ENCODE peak calls at places on chromosomes 7 and 10, in five cellular contexts. P is sigmoid colon, I is heart right ventricle, A is OCI-LY7, U is fibroblast of lung. H is an unnamed sample. For H3K4me1 and H3K36me3, the result is how much of the 10 kb centered on the place peaks cover.

GRCh38 chr7:43700059-43700501 is 29.2 kb downstream of the COA1 start:
- DNase-seq in P (no peak), I (no peak), A (peak), U (peak), H (peak)

GRCh38 chr7:43869898-43870240 is 552 bp upstream of the MRPS24 start:
- DNase-seq in U (peak), I (no peak), P (peak), A (no peak), H (no peak)

GRCh38 chr10:100265821-100266485 is 1.5 kb downstream of the CWF19L1 start:
- DNase-seq in I (no peak), P (no peak), A (peak), U (peak), H (no peak)

GRCh38 chr10:132524443-132525285 is 12.9 kb upstream of the INPP5A start:
- DNase-seq in I (peak), P (peak), A (no peak), U (no peak), H (no peak)

GRCh38 chr10:85648279-85648754 is 718.3 kb downstream of the GRID1 start:
- DNase-seq in A (no peak), U (no peak), P (no peak), I (no peak), H (no peak)

GRCh38 chr7:130272456-130273080 is 5.9 kb downstream of the CPA2 start:
- DNase-seq in A (no peak), I (no peak), U (no peak), P (no peak), H (no peak)

GRCh38 chr7:148856035-148856881 is 27.8 kb downstream of the EZH2 start:
- DNase-seq in P (no peak), A (peak), I (no peak), U (peak), H (peak)

GRCh38 chr10:21499910-21500577 is 25.4 kb downstream of the SKIDA1 start:
- DNase-seq in U (peak), A (no peak), I (no peak), P (no peak), H (no peak)

GRCh38 chr7:90766814-90767564 is 170.9 kb downstream of the CDK14 start:
- DNase-seq in I (peak), A (no peak), P (no peak), U (peak), H (no peak)

GRCh38 chr7:64628192-64628591 is 37.7 kb upstream of the ZNF107 start:
- DNase-seq in P (no peak), A (no peak), U (no peak), I (no peak), H (no peak)

GRCh38 chr7:373818-374705 is 84.1 kb downstream of the FOXL3 start:
- DNase-seq in A (no peak), I (no peak), U (no peak), P (peak), H (peak)

GRCh38 chr10:76089626-76090185 is 658.3 kb downstream of the LRMDA start:
- DNase-seq in A (no peak), P (no peak), U (no peak), I (no peak), H (no peak)

GRCh38 chr7:33076737-33077136 is 14.2 kb upstream of the NT5C3A start:
- DNase-seq in I (no peak), A (no peak), U (no peak), P (no peak), H (no peak)

GRCh38 chr10:31647861-31648260 is 280.8 kb downstream of the ARHGAP12 start:
- DNase-seq in U (no peak), P (no peak), I (no peak), A (no peak), H (no peak)

GRCh38 chr7:87852306-87852705 is 23.9 kb downstream of the SLC25A40 start:
- DNase-seq in I (no peak), A (no peak), P (no peak), U (no peak), H (no peak)

GRCh38 chr7:5773661-5774086 is 7.8 kb downstream of the RNF216 start:
- DNase-seq in P (peak), U (peak), I (no peak), A (no peak), H (no peak)

GRCh38 chr10:86964061-86964846 is 4.0 kb upstream of the ADIRF start:
- DNase-seq in I (no peak), U (no peak), A (no peak), P (peak), H (no peak)

GRCh38 chr7:465710-466400 is 53.8 kb downstream of the PDGFA start:
- DNase-seq in U (no peak), I (no peak), P (peak), A (no peak), H (no peak)

GRCh38 chr7:20310963-20311742 is 19.5 kb upstream of the ITGB8 start:
- DNase-seq in I (no peak), A (peak), U (peak), P (no peak), H (no peak)

GRCh38 chr7:113831509-113831908 is 87.3 kb downstream of the PPP1R3A start:
- DNase-seq in A (no peak), P (no peak), U (peak), I (no peak), H (no peak)

GRCh38 chr10:33273295-33274002 is 61.0 kb downstream of the NRP1 start:
- DNase-seq in A (no peak), I (peak), U (peak), P (peak), H (no peak)

GRCh38 chr7:41855798-41856197 is 152.9 kb upstream of the INHBA start:
- DNase-seq in U (no peak), P (no peak), I (no peak), A (no peak), H (no peak)

GRCh38 chr10:71835671-71836593 is 15.1 kb downstream of the PSAP start:
- DNase-seq in I (peak), U (peak), A (peak), P (peak), H (no peak)

GRCh38 chr7:88337556-88337955 is 30.9 kb upstream of the STEAP4 start:
- DNase-seq in A (no peak), P (no peak), U (peak), I (no peak), H (no peak)

GRCh38 chr7:117155694-117156093 is 167.2 kb downstream of the WNT2 start:
- DNase-seq in I (no peak), P (no peak), U (no peak), A (no peak), H (no peak)

GRCh38 chr7:136183981-136184380 is 206.8 kb upstream of the MTPN start:
- DNase-seq in U (peak), P (no peak), A (no peak), I (no peak), H (no peak)

GRCh38 chr10:79346012-79346340 is 1.3 kb upstream of the PPIF start:
- DNase-seq in U (no peak), I (no peak), P (no peak), A (no peak), H (no peak)

GRCh38 chr7:40437498-40437897 is 302.7 kb downstream of the SUGCT start:
- DNase-seq in A (no peak), U (peak), P (no peak), I (no peak), H (no peak)

GRCh38 chr7:80681272-80681885 is 42.9 kb downstream of the CD36 start:
- DNase-seq in U (peak), A (no peak), P (no peak), I (no peak), H (no peak)

GRCh38 chr10:133274751-133275682 is 1.7 kb downstream of the ADAM8 start:
- DNase-seq in A (peak), I (no peak), P (no peak), U (no peak), H (peak)

GRCh38 chr7:41503438-41503837 is 199.5 kb downstream of the INHBA start:
- DNase-seq in U (peak), I (no peak), A (no peak), P (no peak), H (no peak)

GRCh38 chr7:113698556-113699220 is 220.1 kb downstream of the PPP1R3A start:
- DNase-seq in U (peak), A (peak), P (no peak), I (no peak), H (no peak)

GRCh38 chr7:70458195-70458695 is 673.7 kb upstream of the GALNT17 start:
- DNase-seq in A (peak), U (no peak), I (no peak), P (no peak), H (no peak)

GRCh38 chr7:70457477-70458194 is 674.3 kb upstream of the GALNT17 start:
- DNase-seq in P (no peak), U (no peak), I (no peak), A (peak), H (no peak)

GRCh38 chr7:70459546-70459945 is 672.4 kb upstream of the GALNT17 start:
- DNase-seq in P (no peak), I (no peak), A (no peak), U (no peak), H (no peak)

GRCh38 chr7:70456729-70457128 is 675.2 kb upstream of the GALNT17 start:
- DNase-seq in U (no peak), P (no peak), A (peak), I (no peak), H (no peak)

GRCh38 chr7:70455925-70456324 is 676.0 kb upstream of the GALNT17 start:
- DNase-seq in U (no peak), A (peak), P (no peak), I (no peak), H (no peak)
- H3K4me1 ChIP-seq in U (under half), A (half or more), P (under half), I (under half), H (under half)

GRCh38 chr7:102434039-102434481 is 685 bp downstream of the ORAI2 start:
- DNase-seq in U (no peak), P (no peak), A (peak), I (no peak), H (peak)

GRCh38 chr7:102433319-102434038 is at the start of gene ORAI2:
- DNase-seq in P (peak), I (peak), U (peak), A (peak), H (peak)

GRCh38 chr7:102439963-102440795 is 6.8 kb downstream of the ORAI2 start:
- DNase-seq in P (peak), A (no peak), I (peak), U (peak), H (no peak)

GRCh38 chr7:102432476-102433318 is 678 bp upstream of the ORAI2 start:
- DNase-seq in A (peak), P (no peak), U (no peak), I (no peak), H (peak)

GRCh38 chr7:102436123-102436522 is 2.7 kb downstream of the ORAI2 start:
- DNase-seq in A (no peak), I (no peak), P (no peak), U (no peak), H (no peak)
- H3K36me3 ChIP-seq in A (half or more), I (under half), P (under half), U (under half), H (under half)

GRCh38 chr7:155797262-155798250 is 14.7 kb downstream of the SHH start:
- DNase-seq in I (no peak), A (no peak), P (no peak), U (no peak), H (no peak)

GRCh38 chr7:155795951-155796350 is 16.3 kb downstream of the SHH start:
- DNase-seq in A (no peak), I (no peak), U (no peak), P (no peak), H (no peak)

GRCh38 chr7:155798673-155799439 is 13.4 kb downstream of the SHH start:
- DNase-seq in U (no peak), A (no peak), P (no peak), I (no peak), H (no peak)

GRCh38 chr7:155795401-155795800 is 16.9 kb downstream of the SHH start:
- DNase-seq in P (no peak), A (no peak), I (no peak), U (no peak), H (no peak)

GRCh38 chr7:155796381-155797261 is 15.6 kb downstream of the SHH start:
- DNase-seq in I (peak), U (no peak), P (no peak), A (peak), H (peak)
- H3K27ac ChIP-seq in I (no peak), U (no peak), P (no peak), A (no peak), H (no peak)

DNA sequence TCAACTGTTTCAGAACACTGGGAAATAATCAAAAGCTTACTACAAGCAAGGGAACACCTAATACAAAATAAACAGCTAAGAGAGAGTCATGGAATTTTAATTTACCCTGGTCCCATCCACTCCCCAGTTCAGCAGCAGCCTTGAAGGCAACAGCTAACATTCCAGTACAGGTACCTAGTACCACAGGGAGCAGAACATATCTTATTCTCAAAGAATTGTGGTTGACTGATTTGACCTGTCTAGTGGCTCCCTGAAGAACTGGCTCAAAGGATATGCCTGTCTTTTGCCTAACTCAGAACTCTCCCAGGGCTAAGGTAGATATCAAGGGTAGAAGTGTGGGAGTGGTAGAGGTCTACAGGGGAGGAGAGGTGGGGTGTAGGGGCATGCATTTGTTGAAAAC is 32.3 kb downstream of the SMURF1 start:
- DNase-seq in I (no peak), P (no peak), U (no peak), A (no peak), H (no peak)
- H3K4me1 ChIP-seq in I (under half), P (under half), U (under half), A (under half), H (under half)

DNA sequence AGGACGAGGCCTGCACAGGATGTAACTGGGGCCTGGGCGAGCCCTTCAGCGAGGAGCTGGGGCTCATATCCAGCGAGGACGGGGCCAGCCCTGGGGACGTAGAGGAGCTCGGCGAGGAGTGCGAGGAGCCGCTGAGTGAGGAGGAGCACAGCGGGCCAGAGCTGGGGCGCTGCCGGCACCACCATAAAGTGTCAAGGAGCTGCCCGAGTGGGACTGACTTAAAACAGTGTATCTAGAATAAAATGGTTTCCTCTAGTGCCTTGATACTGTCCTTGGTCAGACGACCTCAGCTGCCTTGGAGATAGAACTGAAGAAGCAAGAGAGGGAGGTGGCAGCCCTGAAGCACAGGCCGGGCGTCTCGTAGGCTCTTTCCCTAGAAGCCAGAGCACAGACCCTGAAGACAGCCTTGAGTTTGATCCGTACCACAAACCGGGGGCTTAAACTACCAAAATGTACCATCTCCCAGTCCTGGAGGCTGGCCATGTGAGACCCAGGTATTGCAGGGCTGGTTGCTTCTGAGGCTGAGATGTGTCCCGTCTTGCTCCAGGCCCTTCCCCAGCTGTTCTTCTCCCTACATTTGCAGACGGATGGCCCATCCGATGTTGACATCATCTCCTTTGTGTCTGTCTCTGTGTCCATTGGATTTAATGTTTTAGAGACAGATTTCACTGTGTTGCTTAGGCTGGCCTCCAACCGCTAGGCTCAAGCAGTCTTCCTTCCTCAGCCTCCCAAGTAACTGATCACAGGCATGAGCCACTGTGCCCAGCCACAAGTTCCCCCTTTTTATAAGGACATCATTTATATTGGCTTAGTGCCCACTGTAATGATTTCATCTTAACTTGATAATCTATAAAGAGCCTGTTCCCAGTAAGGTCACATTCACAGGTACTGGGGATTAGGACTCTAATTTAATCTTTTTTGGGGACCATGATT is 35.8 kb downstream of the DNAJB6 start:
- DNase-seq in A (no peak), P (no peak), I (no peak), U (no peak), H (no peak)
- H3K36me3 ChIP-seq in A (half or more), P (under half), I (under half), U (under half), H (half or more)

DNA sequence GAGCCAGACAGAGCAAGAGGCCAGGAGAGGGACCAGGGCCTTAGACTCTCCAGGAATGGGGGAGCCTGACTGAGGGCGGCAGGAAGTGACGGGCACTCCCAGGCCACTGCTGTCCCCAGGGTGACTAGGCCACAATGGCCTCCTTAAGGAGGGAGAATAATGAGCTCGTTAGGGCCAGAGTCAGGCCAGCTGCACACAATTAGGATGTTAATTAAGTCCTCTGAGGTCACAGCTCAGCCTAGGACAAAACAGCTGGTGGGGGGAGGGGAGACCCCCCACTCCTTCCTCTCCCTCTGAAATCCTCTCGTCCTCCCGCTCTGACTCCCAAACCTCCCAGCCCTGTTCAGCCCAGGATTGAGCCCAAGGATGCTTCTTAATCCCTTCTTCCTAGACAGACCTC is 143.0 kb downstream of the NEURL1 start:
- DNase-seq in P (no peak), U (no peak), I (peak), A (no peak), H (no peak)
- H3K27ac ChIP-seq in P (peak), U (peak), I (no peak), A (no peak), H (no peak)

GRCh38 chr7:150746931-150747330 is 9.7 kb downstream of the GIMAP5 start:
- DNase-seq in U (no peak), I (no peak), P (no peak), A (no peak), H (peak)
- H3K4me1 ChIP-seq in U (under half), I (half or more), P (under half), A (under half), H (half or more)

DNA sequence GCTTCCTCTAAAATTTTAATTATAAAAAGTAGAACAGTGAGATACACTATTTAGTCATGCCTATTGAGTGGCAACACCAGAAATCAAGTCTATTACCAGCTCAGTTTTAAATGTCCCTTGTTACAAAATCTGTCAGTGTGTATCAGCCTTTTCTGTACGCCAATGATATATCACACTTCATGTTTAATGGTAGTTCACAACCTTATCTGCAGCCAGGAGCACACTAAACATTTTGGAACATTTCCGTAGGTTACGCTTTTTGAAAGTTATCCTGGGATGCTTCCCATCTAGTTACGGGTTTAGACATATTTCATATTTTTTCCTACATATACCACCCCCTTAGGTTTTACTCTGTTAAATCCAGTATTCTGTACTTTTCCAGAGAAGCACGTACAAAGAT is 5.4 kb downstream of the HNRNPA2B1 start:
- DNase-seq in P (no peak), U (no peak), I (no peak), A (no peak), H (no peak)
- H3K36me3 ChIP-seq in P (under half), U (under half), I (under half), A (half or more), H (half or more)